ENCODE peak calls at places on chromosomes 2 and 18, in six cellular contexts. A is skeletal muscle cell, S is glutamatergic neuron, R is memory B cell, M is neural crest cell, Z is GM19239. C is an unnamed sample.

GRCh38 chr2:199471443-199472057 is 13.8 kb upstream of the SATB2 start:
- DNase-seq in A (no peak), S (peak; percentile 93), R (no peak), M (peak; percentile 80), Z (no peak), C (no peak)

GRCh38 chr18:24616638-24617037 is 156.2 kb downstream of the HRH4 start:
- DNase-seq in A (no peak), S (no peak), R (no peak), M (no peak), Z (no peak), C (no peak)

GRCh38 chr2:86764661-86765307 is 25.9 kb downstream of the CD8A start:
- DNase-seq in A (peak; percentile 10), S (no peak), R (no peak), M (peak; percentile 34), Z (peak; percentile 26), C (peak; percentile 16)

GRCh38 chr2:109439897-109440506 is 173.8 kb downstream of the SEPTIN10 start:
- DNase-seq in A (no peak), S (no peak), R (no peak), M (no peak), Z (no peak), C (no peak)

GRCh38 chr2:9065901-9066300 is 62.4 kb upstream of the MBOAT2 start:
- DNase-seq in A (no peak), S (no peak), R (no peak), M (no peak), Z (no peak), C (no peak)

GRCh38 chr2:27143285-27143684 is 4.1 kb upstream of the PRR30 start:
- DNase-seq in A (no peak), S (no peak), R (no peak), M (no peak), Z (no peak), C (no peak)

GRCh38 chr18:76430636-76431035 is 64.4 kb downstream of the ZNF516 start:
- DNase-seq in A (no peak), S (no peak), R (no peak), M (no peak), Z (no peak), C (no peak)

GRCh38 chr2:239594772-239595608 is 194.2 kb upstream of the HDAC4 start:
- DNase-seq in A (no peak), S (peak; percentile 5), R (no peak), M (no peak), Z (no peak), C (no peak)

GRCh38 chr2:134892282-134893054 is 26.2 kb upstream of the CCNT2 start:
- DNase-seq in A (no peak), S (no peak), R (no peak), M (no peak), Z (no peak), C (no peak)

GRCh38 chr2:215751200-215751910 is 262.0 kb downstream of the MREG start:
- DNase-seq in A (peak; percentile 89), S (no peak), R (no peak), M (no peak), Z (no peak), C (no peak)

GRCh38 chr2:156619021-156619539 is 182.9 kb downstream of the GPD2 start:
- DNase-seq in A (no peak), S (no peak), R (no peak), M (no peak), Z (no peak), C (no peak)